ENCODE peak calls at places on chromosome 10, in eight cellular contexts. Z is astrocyte of the spinal cord, A is esophagus muscularis mucosa, T is A549, Q is left ventricle myocardium inferior, K is fibroblast of the aortic adventitia, N is B cell, X is pancreas. U is an unnamed sample.
A peak's percentile ranks its signal among the peaks of the same experiment; 100 is the strongest.

GRCh38 chr10:124244256-124244877 is 151.0 kb upstream of the CHST15 start:
- DNase-seq in Z (no peak), A (no peak), T (no peak), Q (no peak), K (no peak), N (no peak), X (no peak), U (no peak)

GRCh38 chr10:37930423-37930822 is 46.0 kb downstream of the ZNF25 start:
- DNase-seq in Z (no peak), A (no peak), T (no peak), Q (no peak), K (no peak), N (no peak), X (no peak), U (no peak)

GRCh38 chr10:90857635-90858488 is at the start of gene HTR7:
- DNase-seq in Z (peak; percentile 45), A (no peak), T (peak; percentile 46), Q (peak; percentile 65), K (no peak), N (peak; percentile 53), X (peak; percentile 35), U (peak; percentile 80)

GRCh38 chr10:59057350-59057749 is 119.1 kb upstream of the PHYHIPL start:
- DNase-seq in Z (no peak), A (no peak), T (no peak), Q (no peak), K (no peak), N (no peak), X (no peak), U (no peak)

GRCh38 chr10:124226271-124226911 is 133.0 kb upstream of the CHST15 start:
- DNase-seq in Z (no peak), A (no peak), T (no peak), Q (no peak), K (no peak), N (no peak), X (no peak), U (no peak)

GRCh38 chr10:114523876-114524275 is 119.6 kb upstream of the AFAP1L2 start:
- DNase-seq in Z (no peak), A (no peak), T (no peak), Q (no peak), K (no peak), N (no peak), X (no peak), U (no peak)

GRCh38 chr10:70893227-70894006 is 5.1 kb upstream of the PCBD1 start:
- DNase-seq in Z (no peak), A (no peak), T (no peak), Q (no peak), K (no peak), N (no peak), X (no peak), U (no peak)

GRCh38 chr10:47371629-47372485 is 12.2 kb downstream of the ZNF488 start:
- DNase-seq in Z (peak; percentile 19), A (no peak), T (no peak), Q (no peak), K (no peak), N (peak; percentile 21), X (no peak), U (peak; percentile 1)

GRCh38 chr10:93991596-93992284 is 2.0 kb upstream of the PLCE1 start:
- DNase-seq in Z (peak; percentile 80), A (no peak), T (peak; percentile 78), Q (peak; percentile 61), K (peak; percentile 83), N (no peak), X (peak; percentile 38), U (peak; percentile 11)

GRCh38 chr10:6204341-6205191 is 1.8 kb downstream of the PFKFB3 start:
- DNase-seq in Z (peak; percentile 86), A (no peak), T (peak; percentile 62), Q (peak; percentile 53), K (peak; percentile 86), N (peak; percentile 48), X (peak; percentile 63), U (peak; percentile 12)

GRCh38 chr10:93225938-93226337 is 152.2 kb downstream of the CYP26A1 start:
- DNase-seq in Z (no peak), A (no peak), T (no peak), Q (no peak), K (no peak), N (no peak), X (no peak), U (no peak)

GRCh38 chr10:92690211-92691041 is 671 bp downstream of the HHEX start:
- DNase-seq in Z (peak; percentile 73), A (peak; percentile 92), T (peak; percentile 73), Q (peak; percentile 52), K (peak; percentile 52), N (peak; percentile 74), X (peak; percentile 39), U (peak; percentile 75)

GRCh38 chr10:97861924-97862323 is 12.3 kb downstream of the GOLGA7B start:
- DNase-seq in Z (no peak), A (no peak), T (no peak), Q (no peak), K (no peak), N (no peak), X (no peak), U (no peak)

GRCh38 chr10:52106895-52107294 is 207.2 kb upstream of the DKK1 start:
- DNase-seq in Z (no peak), A (no peak), T (no peak), Q (no peak), K (no peak), N (no peak), X (no peak), U (no peak)

GRCh38 chr10:56844939-56845529 is 484.0 kb upstream of the ZWINT start:
- DNase-seq in Z (no peak), A (no peak), T (no peak), Q (no peak), K (no peak), N (no peak), X (no peak), U (no peak)

GRCh38 chr10:5527332-5528200 is 2.8 kb downstream of the CALML3 start:
- DNase-seq in Z (no peak), A (no peak), T (no peak), Q (no peak), K (no peak), N (no peak), X (no peak), U (no peak)

GRCh38 chr10:75145590-75145989 is 34.1 kb downstream of the SAMD8 start:
- DNase-seq in Z (no peak), A (no peak), T (no peak), Q (no peak), K (no peak), N (no peak), X (no peak), U (no peak)

GRCh38 chr10:71044720-71045119 is 156.4 kb upstream of the PCBD1 start:
- DNase-seq in Z (no peak), A (no peak), T (no peak), Q (no peak), K (no peak), N (no peak), X (peak; percentile 11), U (no peak)

GRCh38 chr10:86524225-86524982 is 2.8 kb upstream of the WAPL start:
- DNase-seq in Z (no peak), A (no peak), T (no peak), Q (no peak), K (no peak), N (no peak), X (no peak), U (no peak)

GRCh38 chr10:30493609-30494530 is 59.9 kb downstream of the MAP3K8 start:
- DNase-seq in Z (no peak), A (no peak), T (peak; percentile 38), Q (peak; percentile 35), K (peak; percentile 48), N (no peak), X (no peak), U (no peak)
- TF ChIP-seq CTCF in Z (no peak), A (no peak), T (no peak), Q (no peak), K (no peak), N (peak; percentile 42), X (no peak), U (no peak)

GRCh38 chr10:100516847-100517246 is 2.8 kb downstream of the SEC31B start:
- DNase-seq in Z (no peak), A (no peak), T (peak; percentile 24), Q (no peak), K (no peak), N (no peak), X (no peak), U (no peak)
- TF ChIP-seq CTCF in Z (peak; percentile 37), A (no peak), T (no peak), Q (peak; percentile 25), K (no peak), N (no peak), X (no peak), U (no peak)

DNA sequence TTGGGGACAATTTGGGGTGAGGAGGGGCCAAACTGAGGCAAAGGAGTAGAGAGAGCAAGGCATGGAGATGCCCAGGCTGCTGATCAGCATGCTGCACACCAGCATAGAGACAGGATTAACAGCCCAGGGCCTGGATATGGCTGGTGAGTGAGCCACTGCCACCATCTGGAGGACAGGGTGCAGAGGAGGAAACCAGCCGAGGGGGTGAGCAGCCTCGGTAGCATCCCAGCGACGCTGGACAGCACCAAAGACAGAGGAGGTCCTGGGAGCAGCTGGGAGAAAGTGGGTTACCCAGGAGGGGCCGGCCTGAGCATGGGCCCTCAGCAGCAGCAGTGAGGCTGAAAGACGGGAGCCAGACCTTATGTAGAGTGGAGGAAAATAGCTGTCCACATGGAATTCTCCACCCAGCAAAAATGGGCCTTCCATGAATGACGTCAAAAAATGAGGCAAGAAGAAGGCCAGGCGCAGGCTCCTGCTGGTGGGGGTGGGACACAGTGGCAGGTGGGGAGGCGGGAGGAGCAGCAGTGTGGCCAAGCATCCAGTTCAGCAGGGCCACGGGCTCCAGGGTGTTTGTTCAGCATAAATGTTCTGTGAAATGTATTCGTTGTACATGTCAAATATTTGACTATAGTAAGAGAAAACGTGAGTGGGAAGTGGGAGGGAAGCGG is 16.7 kb downstream of the RET start:
- DNase-seq in Z (no peak), A (no peak), T (peak; percentile 24), Q (no peak), K (no peak), N (no peak), X (no peak), U (no peak)
- TF ChIP-seq CTCF in Z (peak; percentile 9), A (no peak), T (no peak), Q (peak; percentile 22), K (no peak), N (no peak), X (no peak), U (no peak)

GRCh38 chr10:111107023-111107422 is 30.2 kb downstream of the ADRA2A start:
- DNase-seq in Z (no peak), A (no peak), T (no peak), Q (no peak), K (no peak), N (no peak), X (peak; percentile 88), U (peak; percentile 28)
- TF ChIP-seq CTCF in Z (no peak), A (no peak), T (no peak), Q (no peak), K (no peak), N (no peak), X (no peak), U (no peak)